ENCODE peak calls at places on chromosomes 3 and 15, in five cellular contexts. C is A549, Q is endothelial cell of umbilical vein, Z is colonic mucosa, X is OCI-LY7. G is an unnamed sample. For H3K9me3, the result is how much of the 10 kb centered on the place peaks cover.

GRCh38 chr15:56358604-56359003 is 6.6 kb upstream of the TEX9 start:
- DNase-seq in X (no peak), C (no peak), Q (no peak), Z (no peak), G (no peak)

GRCh38 chr3:152197937-152198336 is 70.8 kb upstream of the MBNL1 start:
- DNase-seq in Z (no peak), Q (no peak), C (no peak), X (peak), G (no peak)

GRCh38 chr3:138099417-138099816 is 16.0 kb downstream of the DZIP1L start:
- DNase-seq in Q (no peak), X (no peak), Z (no peak), C (no peak), G (no peak)

GRCh38 chr3:49654955-49655556 is 19.1 kb upstream of the APEH start:
- DNase-seq in Z (no peak), C (no peak), Q (no peak), X (no peak), G (no peak)

GRCh38 chr3:4532535-4533112 is 39.5 kb downstream of the ITPR1 start:
- DNase-seq in Q (no peak), Z (no peak), C (no peak), X (no peak), G (no peak)

GRCh38 chr3:53616971-53617892 is 122.8 kb downstream of the CACNA1D start:
- DNase-seq in C (no peak), Z (no peak), Q (no peak), X (no peak), G (no peak)

GRCh38 chr15:23857028-23857641 is 170.0 kb upstream of the NDN start:
- DNase-seq in C (peak), Q (peak), Z (peak), X (no peak), G (no peak)

GRCh38 chr3:192481638-192482037 is 245.7 kb downstream of the FGF12 start:
- DNase-seq in C (no peak), Q (peak), Z (no peak), X (no peak), G (no peak)

GRCh38 chr3:8336456-8336855 is 165.2 kb upstream of the LMCD1 start:
- DNase-seq in C (no peak), Z (no peak), X (no peak), Q (no peak), G (no peak)

GRCh38 chr15:64224508-64224907 is 61.7 kb upstream of the PPIB start:
- DNase-seq in Q (peak), Z (peak), X (no peak), C (no peak), G (no peak)

GRCh38 chr15:45714501-45715488 is 80.0 kb downstream of the SQOR start:
- DNase-seq in Z (peak), Q (peak), X (peak), C (no peak), G (peak)

GRCh38 chr3:143897558-143898305 is 49.5 kb upstream of the SLC9A9 start:
- DNase-seq in Z (no peak), Q (peak), C (no peak), X (no peak), G (no peak)

GRCh38 chr3:36991923-36992805 is 767 bp downstream of the EPM2AIP1 start:
- DNase-seq in Q (no peak), Z (no peak), X (peak), C (peak), G (no peak)

GRCh38 chr15:92655178-92655995 is at the start of gene FAM174B:
- DNase-seq in C (peak), Q (peak), Z (peak), X (no peak), G (peak)

GRCh38 chr3:66362541-66362941 is 138.3 kb downstream of the LRIG1 start:
- DNase-seq in Z (no peak), C (no peak), Q (peak), X (no peak), G (no peak)

GRCh38 chr3:110966966-110967663 is 104.5 kb upstream of the NECTIN3 start:
- DNase-seq in Q (no peak), Z (no peak), C (no peak), X (no peak), G (no peak)
- H3K9me3 ChIP-seq in Q (under half), Z (under half), C (under half), X (under half), G (under half)

GRCh38 chr3:196414469-196414868 is 17.8 kb downstream of the UBXN7 start:
- DNase-seq in X (no peak), Q (no peak), C (no peak), Z (no peak), G (no peak)
- H3K9me3 ChIP-seq in X (under half), Q (under half), C (under half), Z (under half), G (under half)

DNA sequence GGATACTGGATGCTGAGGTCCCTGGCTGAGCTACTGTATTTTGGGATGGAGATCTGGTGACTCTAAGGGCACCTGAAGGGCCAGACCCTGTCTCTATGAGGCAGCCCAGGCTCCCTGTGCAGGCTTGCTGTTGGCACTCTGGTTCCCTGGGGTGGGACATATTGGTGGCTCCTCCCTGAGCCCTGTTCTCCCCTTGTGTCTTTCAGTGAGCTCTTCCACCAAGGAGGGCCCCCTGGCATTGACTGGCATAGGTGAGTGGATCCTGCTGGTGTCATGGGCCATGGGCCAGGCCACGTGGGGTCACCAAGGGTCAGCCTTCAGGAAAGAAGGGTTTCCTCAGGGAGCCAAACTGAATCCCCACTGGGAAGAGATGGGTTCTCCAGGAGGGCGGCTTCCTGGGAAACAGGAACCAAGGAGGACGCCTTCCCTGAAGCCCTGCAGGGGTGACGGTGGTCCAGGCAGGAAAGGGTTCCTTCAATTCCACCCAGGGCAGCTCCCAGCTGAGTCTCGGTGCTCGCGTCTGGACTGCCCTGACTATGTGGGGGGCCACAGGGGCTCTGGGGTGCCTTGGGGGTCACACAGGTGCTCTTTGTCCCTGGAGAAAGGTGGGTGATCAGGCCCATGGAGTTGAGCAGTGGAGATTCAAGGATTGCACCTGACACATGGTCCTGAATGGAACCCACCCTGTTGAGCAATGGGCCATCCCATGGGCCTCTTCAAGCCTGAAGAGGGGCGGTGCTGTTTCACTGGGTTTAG is 220.4 kb downstream of the SNRPN start:
- DNase-seq in Z (no peak), X (no peak), Q (no peak), C (no peak), G (peak)
- H3K9me3 ChIP-seq in Z (under half), X (under half), Q (under half), C (under half), G (under half)

DNA sequence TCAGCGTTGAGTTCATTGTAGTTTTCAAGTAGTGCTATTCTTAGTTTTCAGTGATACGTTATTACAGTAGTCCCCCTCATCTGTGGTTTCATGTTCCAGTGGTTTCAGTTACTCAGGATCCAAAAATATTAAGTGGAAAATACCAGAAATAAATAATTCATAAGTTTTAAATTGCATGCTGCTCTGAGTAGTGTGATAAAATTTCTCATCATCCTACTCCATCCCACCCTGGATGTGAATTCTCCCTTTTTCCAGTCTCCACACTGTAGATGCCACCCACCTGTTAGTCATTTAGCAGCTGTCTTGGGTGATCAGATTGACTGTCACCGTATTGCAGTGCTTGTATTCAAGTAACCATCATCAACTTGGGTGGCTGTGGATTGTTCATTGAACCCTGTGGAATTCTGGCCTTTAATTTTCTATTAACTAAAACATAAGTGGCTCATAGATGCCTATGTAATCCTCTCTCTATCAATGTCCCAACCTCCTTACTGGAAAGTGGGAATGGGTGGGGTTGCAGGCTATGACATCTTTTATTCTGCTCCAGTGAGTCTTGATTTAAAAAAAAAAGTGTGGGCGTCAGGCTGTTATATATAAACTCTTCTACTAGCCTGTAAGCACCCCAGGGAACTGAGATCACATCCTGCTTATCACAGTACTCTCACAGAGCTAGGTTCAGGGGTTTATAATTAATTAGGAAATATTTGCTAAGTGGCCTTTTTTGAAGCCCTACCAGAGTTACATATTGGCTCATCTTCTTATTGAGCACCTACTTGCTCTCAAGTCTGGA is 97.5 kb downstream of the CFAP20DC start:
- DNase-seq in C (no peak), Z (no peak), Q (no peak), X (no peak), G (no peak)
- H3K9me3 ChIP-seq in C (under half), Z (under half), Q (under half), X (under half), G (under half)

GRCh38 chr3:177946515-177946914 is 589.7 kb upstream of the KCNMB2 start:
- DNase-seq in C (no peak), Z (no peak), X (no peak), Q (no peak), G (no peak)

GRCh38 chr3:177944228-177944661 is 592.0 kb upstream of the KCNMB2 start:
- DNase-seq in C (no peak), Q (peak), Z (no peak), X (peak), G (no peak)

GRCh38 chr3:177946965-177947364 is 589.3 kb upstream of the KCNMB2 start:
- DNase-seq in Q (no peak), Z (no peak), X (no peak), C (no peak), G (no peak)

GRCh38 chr3:177947901-177948300 is 588.3 kb upstream of the KCNMB2 start:
- DNase-seq in C (no peak), Q (no peak), X (no peak), Z (no peak), G (no peak)

DNA sequence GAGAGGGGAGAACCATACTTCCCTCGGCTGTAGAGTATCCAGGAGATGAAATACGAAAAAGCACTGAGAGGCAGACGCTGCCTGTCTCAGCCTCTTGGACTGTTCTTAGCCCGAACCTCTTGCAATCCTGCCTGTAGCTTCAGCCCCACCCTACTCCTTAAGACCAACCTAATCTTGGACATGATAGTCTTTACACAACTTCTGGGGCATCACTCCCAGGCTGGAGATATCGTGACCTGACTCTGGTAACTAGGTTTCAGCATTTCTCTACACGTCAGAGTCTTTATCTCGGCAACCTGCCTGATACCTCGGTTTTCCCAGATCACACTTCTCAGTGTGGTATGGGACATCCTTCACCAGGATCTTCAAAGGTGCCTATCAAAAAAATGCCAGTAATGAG is 590.2 kb upstream of the KCNMB2 start:
- DNase-seq in C (no peak), X (no peak), Q (no peak), Z (no peak), G (no peak)
- H3K9me3 ChIP-seq in C (under half), X (under half), Q (under half), Z (under half), G (under half)

GRCh38 chr3:20916966-20917606 is 731.1 kb upstream of the SGO1 start:
- DNase-seq in X (no peak), Z (no peak), C (no peak), Q (no peak), G (no peak)

GRCh38 chr3:20914260-20914659 is 728.3 kb upstream of the SGO1 start:
- DNase-seq in X (no peak), Z (no peak), C (no peak), Q (no peak), G (no peak)

GRCh38 chr3:20912406-20912805 is 726.4 kb upstream of the SGO1 start:
- DNase-seq in Q (no peak), C (no peak), X (no peak), Z (no peak), G (no peak)
- H3K9me3 ChIP-seq in Q (under half), C (under half), X (under half), Z (under half), G (under half)

GRCh38 chr3:7307410-7307809 is 446.5 kb downstream of the GRM7 start:
- DNase-seq in C (no peak), Z (no peak), Q (peak), X (no peak), G (no peak)

GRCh38 chr3:7306900-7307299 is 446.0 kb downstream of the GRM7 start:
- DNase-seq in Z (no peak), X (no peak), Q (peak), C (no peak), G (no peak)

GRCh38 chr3:7315037-7315436 is 454.1 kb downstream of the GRM7 start:
- DNase-seq in C (no peak), X (no peak), Z (no peak), Q (no peak), G (no peak)

GRCh38 chr3:7305561-7305960 is 444.6 kb downstream of the GRM7 start:
- DNase-seq in Q (peak), X (no peak), Z (no peak), C (no peak), G (no peak)

DNA sequence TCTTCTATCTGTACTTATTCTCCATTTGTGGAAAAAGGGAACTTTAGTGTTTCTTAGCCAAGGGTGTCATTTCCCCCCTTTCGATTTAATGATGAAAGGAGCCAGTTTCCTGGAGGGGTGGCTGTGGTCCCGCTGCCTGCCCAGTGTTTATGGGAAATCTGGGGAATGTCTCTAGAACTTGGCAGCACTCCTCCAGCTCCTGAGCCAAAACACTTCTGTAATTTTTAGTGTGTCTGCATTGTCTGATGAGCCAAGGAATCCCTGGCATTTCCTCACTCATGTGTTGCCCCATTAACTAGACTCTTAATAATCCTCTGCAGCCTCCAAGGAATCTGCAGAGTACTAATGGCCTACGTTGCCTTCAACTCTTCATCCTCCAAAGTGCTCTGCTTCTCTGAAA is 448.8 kb downstream of the GRM7 start:
- DNase-seq in Q (peak), C (no peak), Z (peak), X (no peak), G (peak)
- H3K9me3 ChIP-seq in Q (under half), C (under half), Z (under half), X (under half), G (under half)

DNA sequence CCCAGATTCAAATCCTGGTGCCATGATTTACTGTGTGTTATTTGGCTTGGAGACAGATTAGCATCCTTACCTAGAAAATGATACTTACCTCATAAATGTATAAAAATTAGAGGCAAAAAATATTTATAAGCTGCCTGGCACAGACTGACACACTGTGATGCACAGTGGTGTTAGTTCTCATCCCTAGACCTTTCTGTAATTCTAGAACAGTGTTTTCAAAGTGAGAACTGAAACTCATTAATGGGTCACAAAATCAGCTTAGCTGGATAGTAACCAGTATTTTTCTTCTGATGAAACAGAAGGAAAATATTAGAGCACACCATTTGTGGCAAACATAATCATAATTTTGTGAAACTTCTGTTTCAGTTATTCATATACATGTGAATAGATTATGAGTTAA is 17.9 kb upstream of the MTHFS start:
- DNase-seq in C (no peak), Z (no peak), X (no peak), Q (no peak), G (no peak)
- H3K9me3 ChIP-seq in C (half or more), Z (under half), X (half or more), Q (under half), G (under half)

GRCh38 chr15:25180606-25181289 is 226.0 kb downstream of the SNRPN start:
- DNase-seq in X (no peak), Z (no peak), C (no peak), Q (no peak), G (no peak)
- H3K9me3 ChIP-seq in X (under half), Z (under half), C (under half), Q (under half), G (half or more)

GRCh38 chr3:44729384-44729910 is at the start of gene ZNF501:
- DNase-seq in Q (peak), C (no peak), Z (peak), X (peak), G (peak)

GRCh38 chr3:44734646-44735168 is 5.3 kb downstream of the ZNF501 start:
- DNase-seq in Q (no peak), C (no peak), X (no peak), Z (no peak), G (no peak)
- H3K9me3 ChIP-seq in Q (under half), C (half or more), X (half or more), Z (under half), G (half or more)